ENCODE peak calls at places on chromosomes 16 and 17, in six cellular contexts. T, J, V, G, F and Z are unnamed samples.

GRCh38 chr16:10866196-10866976 is 10.6 kb upstream of the CIITA start:
- DNase-seq in T (no peak), J (no peak), F (no peak), V (no peak), G (no peak), Z (peak; percentile 76)

GRCh38 chr16:71927383-71927782 is 32.1 kb downstream of the IST1 start:
- DNase-seq in T (no peak), G (peak; percentile 93), J (no peak), F (no peak), V (no peak), Z (no peak)

GRCh38 chr16:6193718-6194117 is 1096.1 kb upstream of the EEF2KMT start:
- DNase-seq in G (peak; percentile 1), J (no peak), T (no peak), V (peak; percentile 95), F (no peak), Z (no peak)

GRCh38 chr16:69306031-69306430 is 5.1 kb upstream of the VPS4A start:
- DNase-seq in T (no peak), G (no peak), J (no peak), F (no peak), V (no peak), Z (no peak)

GRCh38 chr17:78449983-78450382 is 71.5 kb downstream of the PGS1 start:
- DNase-seq in F (no peak), T (no peak), J (no peak), G (no peak), V (no peak), Z (no peak)

GRCh38 chr17:55571095-55571494 is 59.8 kb upstream of the SMIM36 start:
- DNase-seq in F (no peak), G (no peak), V (no peak), J (no peak), T (no peak), Z (no peak)

GRCh38 chr16:84593825-84594724 is 23.8 kb downstream of the COTL1 start:
- DNase-seq in F (peak; percentile 93), T (peak; percentile 59), V (no peak), G (peak; percentile 71), J (no peak), Z (peak; percentile 45)

GRCh38 chr17:80820331-80820730 is 171.3 kb upstream of the CHMP6 start:
- DNase-seq in G (no peak), T (no peak), V (no peak), J (no peak), F (no peak), Z (no peak)

GRCh38 chr16:17589898-17590297 is 119.1 kb upstream of the XYLT1 start:
- DNase-seq in F (no peak), V (no peak), G (no peak), J (no peak), T (no peak), Z (no peak)

GRCh38 chr16:28910046-28911031 is 14.7 kb downstream of the RABEP2 start:
- DNase-seq in V (no peak), T (no peak), G (no peak), F (no peak), J (no peak), Z (no peak)

GRCh38 chr17:64008830-64009229 is 10.7 kb downstream of the PRR29 start:
- DNase-seq in V (peak; percentile 41), F (no peak), J (peak; percentile 50), G (no peak), T (no peak), Z (no peak)

GRCh38 chr17:60790205-60790604 is 112.6 kb downstream of the BCAS3 start:
- DNase-seq in T (no peak), G (no peak), F (no peak), V (no peak), J (no peak), Z (no peak)

GRCh38 chr16:2786061-2786825 is 1.1 kb downstream of the PRSS33 start:
- DNase-seq in F (no peak), G (no peak), T (no peak), V (peak; percentile 43), J (no peak), Z (no peak)

GRCh38 chr17:36850794-36851193 is 86.5 kb upstream of the LHX1 start:
- DNase-seq in T (peak; percentile 6), F (no peak), G (peak; percentile 74), V (peak; percentile 53), J (no peak), Z (no peak)

GRCh38 chr16:71383054-71383773 is 24.7 kb downstream of the CALB2 start:
- DNase-seq in T (no peak), G (peak; percentile 2), F (peak; percentile 14), V (peak; percentile 64), J (no peak), Z (no peak)

GRCh38 chr16:72939247-72939646 is 108.7 kb downstream of the ZFHX3 start:
- DNase-seq in F (no peak), J (no peak), G (peak; percentile 77), V (no peak), T (no peak), Z (peak; percentile 46)

GRCh38 chr17:43338886-43339516 is 59.8 kb upstream of the ARL4D start:
- DNase-seq in F (peak; percentile 59), V (peak; percentile 90), J (no peak), G (peak; percentile 60), T (peak; percentile 74), Z (peak; percentile 83)

GRCh38 chr16:70738083-70738977 is 52.5 kb upstream of the MTSS2 start:
- DNase-seq in V (peak; percentile 85), G (peak; percentile 56), J (no peak), T (peak; percentile 12), F (peak; percentile 77), Z (peak; percentile 86)

GRCh38 chr17:77354721-77355455 is 214.1 kb downstream of the SEC14L1 start:
- DNase-seq in V (no peak), F (no peak), J (no peak), G (peak; percentile 96), T (peak; percentile 2), Z (peak; percentile 84)

GRCh38 chr16:16073884-16074781 is 124.7 kb downstream of the ABCC1 start:
- DNase-seq in G (peak; percentile 86), F (no peak), T (no peak), J (no peak), V (peak; percentile 80), Z (no peak)

GRCh38 chr17:50289268-50289667 is 15.0 kb downstream of the TMEM92 start:
- DNase-seq in J (no peak), G (peak; percentile 61), V (no peak), T (no peak), F (no peak), Z (no peak)